ENCODE peak calls at places on chromosomes 16 and 17, in seven cellular contexts. C is natural killer cell, L is breast epithelium, P is NCI-H1105 treated with DMSO at 0.1 percent for 48 hours, N is EL, Z is mucosa of descending colon, O is head of caudate nucleus. D is an unnamed sample.
A peak's percentile ranks its signal among the peaks of the same experiment; 100 is the strongest.

GRCh38 chr17:64458756-64459155 is 9.8 kb downstream of the MILR1 start:
- DNase-seq in C (no peak), L (no peak), P (no peak), N (no peak), Z (no peak), O (no peak), D (no peak)

GRCh38 chr17:72683506-72684404 is 408.7 kb downstream of the SLC39A11 start:
- DNase-seq in C (no peak), L (peak; percentile 41), P (no peak), N (peak; percentile 97), Z (peak; percentile 56), O (no peak), D (peak; percentile 79)

GRCh38 chr17:3879591-3880417 is 13.0 kb downstream of the CAMKK1 start:
- DNase-seq in C (no peak), L (no peak), P (no peak), N (no peak), Z (no peak), O (no peak), D (no peak)

GRCh38 chr17:75238684-75239191 is 22.7 kb downstream of the GGA3 start:
- DNase-seq in C (peak; percentile 55), L (no peak), P (peak; percentile 45), N (peak; percentile 70), Z (no peak), O (peak; percentile 77), D (peak; percentile 64)

GRCh38 chr16:29984137-29984763 is 10.6 kb downstream of the TAOK2 start:
- DNase-seq in C (no peak), L (no peak), P (no peak), N (no peak), Z (no peak), O (no peak), D (no peak)

GRCh38 chr16:86508028-86508946 is 2.0 kb upstream of the FOXF1 start:
- DNase-seq in C (no peak), L (no peak), P (no peak), N (peak; percentile 48), Z (no peak), O (no peak), D (no peak)

GRCh38 chr17:66724581-66725341 is 110.2 kb upstream of the CACNG5 start:
- DNase-seq in C (no peak), L (no peak), P (peak; percentile 25), N (no peak), Z (no peak), O (no peak), D (peak; percentile 68)

GRCh38 chr17:79629548-79630049 is 18.7 kb upstream of the RBFOX3 start:
- DNase-seq in C (no peak), L (no peak), P (no peak), N (no peak), Z (no peak), O (no peak), D (no peak)

GRCh38 chr17:538096-538973 is 176.3 kb downstream of the VPS53 start:
- DNase-seq in C (no peak), L (no peak), P (no peak), N (no peak), Z (no peak), O (no peak), D (no peak)

GRCh38 chr17:1056761-1057160 is 59.8 kb downstream of the TIMM22 start:
- DNase-seq in C (no peak), L (no peak), P (no peak), N (no peak), Z (peak; percentile 12), O (no peak), D (no peak)

GRCh38 chr16:28933176-28933575 is 1.4 kb downstream of the CD19 start:
- DNase-seq in C (no peak), L (no peak), P (no peak), N (no peak), Z (no peak), O (no peak), D (no peak)

GRCh38 chr16:30091474-30092372 is at the start of gene TBX6:
- DNase-seq in C (peak; percentile 93), L (peak; percentile 86), P (peak; percentile 88), N (peak; percentile 90), Z (peak; percentile 96), O (peak; percentile 95), D (peak; percentile 94)

GRCh38 chr17:41793749-41794602 is 7.5 kb upstream of the JUP start:
- DNase-seq in C (no peak), L (no peak), P (no peak), N (no peak), Z (no peak), O (no peak), D (no peak)

GRCh38 chr17:2214047-2214717 is 89.4 kb downstream of the SMG6 start:
- DNase-seq in C (no peak), L (no peak), P (no peak), N (peak; percentile 85), Z (no peak), O (peak; percentile 41), D (no peak)

GRCh38 chr16:47571711-47572110 is 110.6 kb downstream of the PHKB start:
- DNase-seq in C (no peak), L (no peak), P (no peak), N (no peak), Z (no peak), O (no peak), D (no peak)

GRCh38 chr17:76716834-76717205 is 6.1 kb upstream of the MXRA7 start:
- DNase-seq in C (no peak), L (no peak), P (no peak), N (peak; percentile 92), Z (no peak), O (no peak), D (no peak)

GRCh38 chr17:376936-377863 is 24.6 kb upstream of the RPH3AL start:
- DNase-seq in C (no peak), L (no peak), P (no peak), N (no peak), Z (no peak), O (no peak), D (peak; percentile 53)

GRCh38 chr16:58249780-58250478 is 44.9 kb downstream of the PRSS54 start:
- DNase-seq in C (peak; percentile 84), L (peak; percentile 63), P (peak; percentile 62), N (peak; percentile 80), Z (peak; percentile 86), O (peak; percentile 85), D (peak; percentile 41)

GRCh38 chr17:60392845-60393702 is 1.1 kb upstream of the USP32 start:
- DNase-seq in C (peak; percentile 16), L (peak; percentile 33), P (peak; percentile 62), N (peak; percentile 50), Z (no peak), O (peak; percentile 45), D (peak; percentile 73)

GRCh38 chr16:88651276-88651988 is 579 bp upstream of the CYBA start:
- DNase-seq in C (peak; percentile 83), L (peak; percentile 41), P (peak; percentile 3), N (no peak), Z (peak; percentile 92), O (no peak), D (peak; percentile 75)

GRCh38 chr17:82839617-82840292 is at the start of gene ZNF750:
- DNase-seq in C (no peak), L (peak; percentile 68), P (no peak), N (no peak), Z (no peak), O (no peak), D (peak; percentile 87)

GRCh38 chr17:43562679-43563146 is 16.6 kb upstream of the ETV4 start:
- DNase-seq in C (no peak), L (no peak), P (peak; percentile 2), N (no peak), Z (no peak), O (no peak), D (no peak)

GRCh38 chr17:55200904-55201608 is 63.7 kb upstream of the HLF start:
- DNase-seq in C (no peak), L (no peak), P (no peak), N (no peak), Z (no peak), O (no peak), D (no peak)

GRCh38 chr16:7853197-7853596 is 520.6 kb downstream of the RBFOX1 start:
- DNase-seq in C (no peak), L (no peak), P (no peak), N (no peak), Z (no peak), O (no peak), D (no peak)

GRCh38 chr17:31294839-31295488 is 2.1 kb downstream of the OMG start:
- DNase-seq in C (no peak), L (no peak), P (no peak), N (no peak), Z (no peak), O (no peak), D (no peak)

GRCh38 chr17:70172921-70173320 is 3.6 kb downstream of the KCNJ2 start:
- DNase-seq in C (no peak), L (no peak), P (no peak), N (peak; percentile 16), Z (no peak), O (no peak), D (no peak)

GRCh38 chr17:37360632-37361031 is 15.2 kb upstream of the C17orf78 start:
- DNase-seq in C (no peak), L (no peak), P (no peak), N (peak; percentile 8), Z (no peak), O (no peak), D (no peak)

GRCh38 chr17:73630957-73631595 is 13.2 kb downstream of the SDK2 start:
- DNase-seq in C (no peak), L (no peak), P (no peak), N (no peak), Z (no peak), O (no peak), D (no peak)